ENCODE peak calls at places on chromosome 14, in nine cellular contexts. T is neural progenitor cell; C is activated CD4-positive, alpha-beta T cell treated with anti-CD3 and anti-CD28 coated beads, Interleukin-2, amount 50 U/mL, for 24 hours; I is heart left ventricle; N is left ventricle myocardium superior; K is sigmoid colon; F is NCI-H524; V is ovary; W is anterior cingulate cortex. G is an unnamed sample.
A peak's percentile ranks its signal among the peaks of the same experiment; 100 is the strongest.

GRCh38 chr14:86673523-86673969 is 1143.6 kb downstream of the FLRT2 start:
- DNase-seq in W (no peak), K (no peak), N (no peak), F (no peak), C (no peak), V (no peak), I (no peak), T (no peak), G (no peak)

GRCh38 chr14:54792288-54792687 is 110.3 kb downstream of the GCH1 start:
- DNase-seq in K (no peak), T (peak; percentile 15), I (no peak), V (no peak), F (no peak), C (no peak), W (no peak), N (no peak), G (no peak)

GRCh38 chr14:36264595-36264994 is 55.8 kb downstream of the MBIP start:
- DNase-seq in W (no peak), T (no peak), F (no peak), C (no peak), I (no peak), K (no peak), V (no peak), N (no peak), G (no peak)

GRCh38 chr14:54652188-54652889 is 85.4 kb downstream of the SAMD4A start:
- DNase-seq in N (peak; percentile 84), C (no peak), T (peak; percentile 65), I (peak; percentile 81), V (peak; percentile 86), W (peak; percentile 41), F (no peak), K (peak; percentile 97), G (peak; percentile 87)

GRCh38 chr14:75831971-75832370 is 149.8 kb downstream of the TGFB3 start:
- DNase-seq in W (no peak), V (peak; percentile 33), K (no peak), F (no peak), I (no peak), N (no peak), C (no peak), T (no peak), G (no peak)

GRCh38 chr14:104113631-104114420 is 24.6 kb upstream of the KIF26A start:
- DNase-seq in N (peak; percentile 23), W (no peak), V (peak; percentile 11), I (peak; percentile 52), F (no peak), C (no peak), T (no peak), K (no peak), G (peak; percentile 20)

GRCh38 chr14:23378612-23379220 is 1.9 kb downstream of the CMTM5 start:
- DNase-seq in N (peak; percentile 62), I (no peak), K (no peak), F (no peak), W (no peak), V (no peak), C (no peak), T (no peak), G (no peak)

GRCh38 chr14:56098021-56098420 is 20.2 kb upstream of the PELI2 start:
- DNase-seq in V (no peak), N (no peak), K (no peak), C (no peak), I (no peak), W (no peak), F (no peak), T (no peak), G (no peak)

GRCh38 chr14:70660967-70661871 is 19.5 kb downstream of the TTC9 start:
- DNase-seq in C (no peak), T (no peak), N (no peak), W (no peak), K (no peak), F (no peak), I (no peak), V (no peak), G (no peak)

GRCh38 chr14:90253826-90254225 is 2.5 kb upstream of the PSMC1 start:
- DNase-seq in C (no peak), N (no peak), T (no peak), K (no peak), F (no peak), V (no peak), I (no peak), W (no peak), G (no peak)

GRCh38 chr14:72128629-72129028 is 196.4 kb downstream of the RGS6 start:
- DNase-seq in W (no peak), V (no peak), N (no peak), T (no peak), F (no peak), C (no peak), I (no peak), K (no peak), G (no peak)

GRCh38 chr14:54597795-54598443 is 31.0 kb downstream of the SAMD4A start:
- DNase-seq in N (no peak), I (no peak), C (no peak), K (no peak), F (no peak), W (no peak), T (no peak), V (no peak), G (no peak)

GRCh38 chr14:59098377-59098776 is 90.1 kb upstream of the DAAM1 start:
- DNase-seq in V (no peak), N (no peak), F (no peak), W (no peak), I (no peak), T (no peak), C (no peak), K (no peak), G (no peak)

GRCh38 chr14:34911209-34912150 is 36.3 kb upstream of the BAZ1A start:
- DNase-seq in V (no peak), K (no peak), I (no peak), F (no peak), N (no peak), W (no peak), T (no peak), C (no peak), G (no peak)

GRCh38 chr14:68261092-68261842 is 441.7 kb downstream of the RAD51B start:
- DNase-seq in C (no peak), F (no peak), K (no peak), T (peak; percentile 83), V (no peak), N (no peak), I (no peak), W (no peak), G (no peak)

GRCh38 chr14:102493585-102493984 is 16.0 kb downstream of the ANKRD9 start:
- DNase-seq in C (no peak), K (no peak), V (no peak), F (no peak), T (no peak), I (no peak), W (no peak), N (peak; percentile 19), G (peak; percentile 28)